ENCODE peak calls at places on chromosomes 16 and 17, in nine cellular contexts. Y is OCI-LY7, A is adrenal gland, O is heart left ventricle, B is tibial nerve, Z is tibial artery, K is transverse colon, W is keratinocyte, M is A549. G is an unnamed sample. For H3K4me1, the result is how much of the 10 kb centered on the place peaks cover.

GRCh38 chr16:50323335-50324011 is 45.3 kb downstream of the BRD7 start:
- DNase-seq in K (no peak), Z (no peak), B (peak), O (no peak), W (no peak), Y (no peak), M (peak), A (no peak), G (no peak)

GRCh38 chr16:24208710-24209109 is 47.4 kb upstream of the CACNG3 start:
- DNase-seq in K (no peak), M (no peak), O (no peak), A (no peak), B (no peak), Y (no peak), W (no peak), Z (no peak), G (no peak)

GRCh38 chr16:61580579-61580978 is 455.7 kb downstream of the CDH8 start:
- DNase-seq in A (no peak), O (no peak), W (no peak), Y (no peak), B (no peak), Z (no peak), K (no peak), M (no peak), G (no peak)

GRCh38 chr16:53732296-53732929 is 28.5 kb downstream of the FTO start:
- DNase-seq in Y (no peak), A (peak), O (no peak), Z (no peak), W (no peak), M (peak), K (peak), B (no peak), G (no peak)

GRCh38 chr16:62050793-62051192 is 14.6 kb upstream of the CDH8 start:
- DNase-seq in M (no peak), O (no peak), W (no peak), B (no peak), K (no peak), Z (no peak), Y (no peak), A (no peak), G (no peak)

GRCh38 chr17:59846391-59847165 is 46.2 kb downstream of the TUBD1 start:
- DNase-seq in W (no peak), O (no peak), Y (peak), Z (peak), K (peak), B (peak), M (peak), A (peak), G (peak)

GRCh38 chr16:25107466-25107792 is 4.1 kb upstream of the LCMT1 start:
- DNase-seq in Z (no peak), W (no peak), K (no peak), Y (no peak), M (no peak), B (no peak), O (no peak), A (no peak), G (no peak)

GRCh38 chr16:22124583-22125284 is 32.4 kb downstream of the VWA3A start:
- DNase-seq in A (no peak), O (no peak), W (no peak), Z (peak), M (no peak), K (no peak), Y (no peak), B (no peak), G (no peak)

GRCh38 chr16:69113216-69113615 is 7.8 kb downstream of the HAS3 start:
- DNase-seq in Y (no peak), A (no peak), Z (no peak), M (no peak), W (no peak), B (no peak), O (no peak), K (no peak), G (no peak)

DNA sequence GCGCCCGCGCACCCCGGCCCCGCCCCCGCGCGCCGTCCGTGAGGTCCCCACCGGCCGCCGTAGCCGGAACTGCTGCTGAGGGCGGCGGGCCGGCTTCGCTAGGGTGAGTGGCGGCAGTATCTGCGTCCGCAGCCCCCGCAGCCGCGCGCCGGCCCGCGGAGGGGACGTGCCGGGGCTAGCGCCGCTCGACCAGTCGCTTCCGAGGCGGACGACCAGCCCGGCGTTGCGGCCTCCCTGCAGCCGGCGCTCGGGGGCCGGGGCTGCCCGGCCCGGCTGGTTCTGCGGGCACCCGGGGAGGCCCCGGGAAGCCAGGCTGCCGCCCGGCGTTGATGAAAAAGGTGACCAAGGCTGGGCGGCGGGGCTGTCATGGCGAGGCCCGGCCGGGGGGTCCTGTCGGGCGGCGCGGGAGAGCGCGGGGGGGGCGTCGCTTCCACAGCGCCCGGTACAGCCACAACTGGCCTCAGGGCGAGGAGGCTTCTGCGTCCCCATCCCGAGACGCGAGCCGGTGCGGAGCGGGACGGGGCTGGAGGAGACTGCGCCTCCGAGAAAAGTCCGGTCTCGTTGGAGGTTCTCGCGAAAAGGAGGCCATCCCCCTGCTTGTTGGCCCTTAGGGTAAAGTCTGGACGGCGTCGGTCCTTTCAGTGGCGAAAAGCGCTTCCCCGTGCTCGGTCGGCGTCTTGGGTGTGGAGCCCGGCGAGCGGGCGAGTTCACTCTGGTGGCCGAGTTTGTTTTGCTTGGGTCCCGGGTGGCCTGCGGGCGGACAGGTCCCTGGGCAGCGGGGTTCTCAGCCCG is at the start of gene CRAMP1:
- DNase-seq in Z (peak), B (no peak), A (no peak), M (peak), O (no peak), Y (peak), K (peak), W (no peak), G (no peak)
- H3K4me1 ChIP-seq in Z (half or more), B (under half), A (under half), M (under half), O (under half), Y (under half), K (under half), W (under half), G (under half)

DNA sequence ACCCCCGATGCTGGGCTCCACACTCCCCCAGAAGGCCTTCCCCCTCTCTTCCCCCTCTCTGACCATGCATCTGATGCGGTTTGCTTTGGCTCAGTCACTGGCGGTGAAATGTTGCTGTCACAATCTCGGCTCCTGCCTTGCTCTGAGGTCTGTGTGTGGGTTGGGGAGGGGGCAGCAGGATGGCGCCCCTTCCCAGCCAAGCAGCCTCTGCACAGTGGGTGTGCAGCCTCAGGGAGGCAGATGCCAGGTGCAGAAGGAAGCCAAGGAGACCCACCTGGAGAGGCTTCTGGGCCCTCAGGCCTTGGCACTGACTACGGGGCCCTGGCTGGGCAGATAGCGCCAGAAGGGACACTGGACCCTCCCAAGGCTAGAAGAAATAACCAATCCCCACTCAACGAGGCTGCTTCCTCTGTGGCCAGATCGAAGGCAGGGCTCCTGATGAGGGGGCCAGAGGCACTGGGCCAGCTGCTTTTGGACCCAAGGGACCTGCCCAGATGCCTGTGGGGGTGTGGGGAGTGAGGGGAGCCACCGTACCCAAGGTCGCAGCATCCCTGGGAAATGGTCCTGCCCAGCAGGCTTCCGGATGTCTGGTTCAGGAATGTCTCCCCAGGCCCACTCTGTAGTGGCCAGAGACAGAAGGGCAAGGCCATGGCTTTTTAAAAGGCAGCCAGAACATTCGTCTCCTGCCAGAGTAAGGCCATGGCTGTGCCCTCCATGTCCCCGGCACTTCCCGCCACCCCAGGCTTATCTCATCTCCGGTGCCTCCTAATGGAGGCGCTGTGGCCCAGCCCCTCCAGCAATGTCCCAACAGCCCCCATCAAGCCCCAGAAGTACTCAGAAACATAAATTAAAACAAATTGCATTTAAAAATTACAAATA is 43.4 kb upstream of the SLC38A10 start:
- DNase-seq in K (peak), Z (no peak), A (peak), W (no peak), B (no peak), M (no peak), Y (no peak), O (no peak), G (no peak)
- TF ChIP-seq CTCF in K (no peak), Z (no peak), A (no peak), W (no peak), B (no peak), M (no peak), Y (peak), O (no peak), G (no peak)

DNA sequence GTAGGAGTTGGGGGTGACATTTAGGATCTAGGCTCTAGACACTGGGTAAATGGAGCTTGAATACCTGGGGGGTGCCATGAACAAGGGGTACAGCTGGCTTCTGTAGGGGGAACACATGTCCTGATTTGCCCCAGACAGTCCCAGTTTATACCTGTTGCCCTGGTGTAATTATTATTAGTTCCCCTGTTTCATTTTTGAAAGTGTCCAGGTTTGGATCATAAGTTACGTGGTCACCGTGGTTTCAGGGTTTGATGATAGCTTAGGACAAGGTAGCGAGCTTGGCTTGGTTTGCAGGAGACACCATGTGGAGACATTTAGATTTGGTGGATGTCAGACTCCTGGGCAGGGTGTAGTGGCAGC is 5.5 kb downstream of the MLLT6 start:
- DNase-seq in M (no peak), B (no peak), W (no peak), O (no peak), Z (no peak), A (no peak), Y (no peak), K (no peak), G (no peak)
- H3K4me1 ChIP-seq in M (under half), B (under half), W (under half), O (under half), Z (under half), A (under half), Y (under half), K (under half), G (under half)

GRCh38 chr17:2175294-2175628 is 120.4 kb downstream of the HIC1 start:
- DNase-seq in A (no peak), W (no peak), K (no peak), Z (no peak), B (no peak), Y (no peak), M (no peak), O (no peak), G (no peak)
- TF ChIP-seq CTCF in A (no peak), W (no peak), K (no peak), Z (no peak), B (no peak), Y (no peak), M (no peak), O (no peak), G (no peak)

GRCh38 chr16:11610121-11610505 is 23.4 kb upstream of the LITAF start:
- DNase-seq in B (no peak), A (no peak), K (no peak), Y (no peak), W (no peak), M (no peak), O (no peak), Z (no peak), G (peak)
- H3K4me1 ChIP-seq in B (under half), A (under half), K (under half), Y (under half), W (under half), M (under half), O (under half), Z (under half), G (under half)

GRCh38 chr17:81995463-81996231 is 18.2 kb downstream of the ASPSCR1 start:
- DNase-seq in Z (peak), K (no peak), Y (no peak), W (no peak), B (no peak), O (no peak), M (no peak), A (no peak), G (no peak)
- TF ChIP-seq CTCF in Z (no peak), K (no peak), Y (no peak), W (no peak), B (no peak), O (no peak), M (no peak), A (no peak), G (no peak)

DNA sequence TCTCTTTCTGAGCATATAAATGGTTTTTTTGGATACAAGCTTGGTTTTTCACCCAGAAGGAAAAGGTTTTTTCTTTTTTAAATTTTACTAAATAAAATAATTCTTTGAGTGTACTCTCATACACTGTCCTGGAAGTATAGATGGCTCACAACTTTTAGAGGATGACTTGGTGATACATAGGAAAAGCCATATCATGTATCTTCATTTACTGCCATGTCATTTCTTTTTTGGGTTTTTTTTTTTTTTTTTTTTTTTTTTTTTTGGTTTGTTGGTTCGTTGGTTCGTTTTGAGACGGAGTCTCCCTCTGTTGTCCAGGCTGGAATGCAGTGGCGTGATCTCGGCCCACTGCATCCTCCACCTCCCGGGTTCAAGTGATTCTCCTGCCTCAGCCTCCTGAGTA is 11.8 kb downstream of the OGFOD1 start:
- DNase-seq in M (no peak), W (no peak), O (no peak), A (no peak), B (no peak), Y (no peak), K (no peak), Z (no peak), G (no peak)
- H3K4me1 ChIP-seq in M (under half), W (under half), O (under half), A (under half), B (under half), Y (under half), K (under half), Z (under half), G (under half)

GRCh38 chr17:72430611-72431432 is 310.0 kb downstream of the SOX9 start:
- DNase-seq in M (no peak), W (no peak), K (peak), Y (no peak), Z (no peak), O (no peak), B (no peak), A (no peak), G (peak)
- TF ChIP-seq CTCF in M (peak), W (peak), K (peak), Y (peak), Z (no peak), O (peak), B (no peak), A (no peak), G (peak)

DNA sequence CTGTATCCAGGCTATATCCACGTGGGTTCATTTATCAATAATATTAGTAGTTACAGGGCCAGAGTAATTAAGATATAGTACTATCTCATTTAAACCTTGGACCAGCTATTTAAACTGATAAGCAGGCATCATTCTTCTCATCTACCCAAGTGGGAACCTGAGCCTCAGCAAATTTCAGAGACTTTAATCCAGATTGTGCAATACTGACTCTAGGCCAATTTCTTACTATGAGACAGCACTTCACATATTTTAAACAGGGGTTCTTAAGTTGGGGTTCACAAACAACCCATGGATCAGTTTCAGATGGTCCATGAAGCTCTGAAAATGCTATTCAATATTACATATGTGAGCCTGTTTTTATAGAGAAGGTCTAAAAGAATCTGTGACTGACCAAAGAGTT is 302.7 kb upstream of the PSMD7 start:
- DNase-seq in Y (no peak), O (no peak), W (no peak), Z (no peak), M (no peak), B (no peak), A (no peak), K (no peak), G (no peak)
- H3K4me1 ChIP-seq in Y (under half), O (under half), W (under half), Z (under half), M (under half), B (under half), A (under half), K (under half), G (under half)